ENCODE peak calls at places on chromosome X, in four cellular contexts. T is HepG2, E is SK-N-SH, Y is GM12878. C is an unnamed sample.

GRCh38 chrX:136728393-136728792 is 52.3 kb downstream of the ARHGEF6 start:
- DNase-seq in E (no peak), T (no peak), Y (no peak), C (no peak)

GRCh38 chrX:23901805-23902204 is 5.9 kb downstream of the APOO start:
- DNase-seq in Y (peak), E (peak), T (peak), C (no peak)

GRCh38 chrX:916235-916609 is 285.6 kb downstream of the SHOX start:
- DNase-seq in T (no peak), Y (no peak), E (no peak), C (no peak)

GRCh38 chrX:50071507-50071906 is 129.3 kb downstream of the AKAP4 start:
- DNase-seq in Y (no peak), E (no peak), T (no peak), C (no peak)

GRCh38 chrX:72358313-72358712 is 52.6 kb upstream of the CITED1 start:
- DNase-seq in T (no peak), Y (no peak), E (no peak), C (no peak)

GRCh38 chrX:12065251-12065650 is 73.0 kb upstream of the FRMPD4 start:
- DNase-seq in E (no peak), Y (no peak), T (no peak), C (peak)

GRCh38 chrX:69568828-69569227 is 47.1 kb upstream of the EDA start:
- DNase-seq in Y (no peak), E (no peak), T (no peak), C (no peak)

GRCh38 chrX:29652484-29652883 is 562.9 kb upstream of the MAGEB2 start:
- DNase-seq in E (no peak), Y (no peak), T (no peak), C (no peak)

GRCh38 chrX:155216940-155217450 is 735 bp downstream of the VBP1 start:
- DNase-seq in T (no peak), Y (peak), E (peak), C (no peak)

GRCh38 chrX:149648932-149649331 is 17.3 kb upstream of the TMEM185A start:
- DNase-seq in T (no peak), Y (no peak), E (no peak), C (no peak)

GRCh38 chrX:119552508-119552907 is 12.7 kb downstream of the STEEP1 start:
- DNase-seq in T (no peak), Y (no peak), E (no peak), C (no peak)

GRCh38 chrX:1472975-1473374 is 20.3 kb upstream of the ASMTL start:
- DNase-seq in E (no peak), T (no peak), Y (no peak), C (no peak)

GRCh38 chrX:74180716-74181115 is 123.3 kb upstream of the ZCCHC13 start:
- DNase-seq in Y (no peak), E (no peak), T (no peak), C (no peak)

GRCh38 chrX:31331928-31332327 is 260.1 kb upstream of the FTHL17 start:
- DNase-seq in Y (no peak), E (peak), T (no peak), C (no peak)

GRCh38 chrX:52262195-52262546 is 77.5 kb downstream of the MAGED4 start:
- DNase-seq in Y (no peak), T (no peak), E (no peak), C (no peak)

GRCh38 chrX:63128509-63128908 is 222.6 kb downstream of the SPIN4 start:
- DNase-seq in T (peak), E (peak), Y (peak), C (peak)

GRCh38 chrX:100447563-100448397 is 37.7 kb upstream of the PCDH19 start:
- DNase-seq in Y (no peak), T (no peak), E (peak), C (no peak)

GRCh38 chrX:21438792-21439191 is 64.6 kb downstream of the CNKSR2 start:
- DNase-seq in E (no peak), Y (peak), T (no peak), C (no peak)

DNA sequence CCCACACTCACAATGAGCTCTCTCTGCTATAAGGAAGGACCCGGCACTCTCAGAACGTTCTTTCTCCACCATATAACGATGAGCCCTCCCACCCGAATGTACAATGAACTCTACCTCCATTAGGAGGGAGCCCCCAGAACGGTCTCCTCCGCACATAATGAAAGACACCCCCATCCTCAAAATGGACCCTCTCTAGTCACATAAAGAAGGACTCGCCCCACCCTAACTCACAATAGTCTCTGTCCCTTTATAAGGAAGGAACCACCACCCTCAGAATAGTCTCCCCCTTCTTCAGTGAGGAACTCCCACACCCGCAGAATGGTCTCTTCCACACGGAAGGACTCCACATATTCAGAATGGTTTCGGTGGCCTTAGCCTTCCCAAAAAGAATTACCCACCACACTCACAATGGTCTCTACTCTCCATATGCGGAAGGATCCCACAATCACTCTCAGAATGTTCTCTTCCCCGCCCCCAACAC is 480 bp downstream of the SLC35A2 start:
- DNase-seq in Y (no peak), T (no peak), E (no peak), C (no peak)
- TF ChIP-seq TCF12 in Y (no peak), T (no peak), E (no peak), C (no peak)

DNA sequence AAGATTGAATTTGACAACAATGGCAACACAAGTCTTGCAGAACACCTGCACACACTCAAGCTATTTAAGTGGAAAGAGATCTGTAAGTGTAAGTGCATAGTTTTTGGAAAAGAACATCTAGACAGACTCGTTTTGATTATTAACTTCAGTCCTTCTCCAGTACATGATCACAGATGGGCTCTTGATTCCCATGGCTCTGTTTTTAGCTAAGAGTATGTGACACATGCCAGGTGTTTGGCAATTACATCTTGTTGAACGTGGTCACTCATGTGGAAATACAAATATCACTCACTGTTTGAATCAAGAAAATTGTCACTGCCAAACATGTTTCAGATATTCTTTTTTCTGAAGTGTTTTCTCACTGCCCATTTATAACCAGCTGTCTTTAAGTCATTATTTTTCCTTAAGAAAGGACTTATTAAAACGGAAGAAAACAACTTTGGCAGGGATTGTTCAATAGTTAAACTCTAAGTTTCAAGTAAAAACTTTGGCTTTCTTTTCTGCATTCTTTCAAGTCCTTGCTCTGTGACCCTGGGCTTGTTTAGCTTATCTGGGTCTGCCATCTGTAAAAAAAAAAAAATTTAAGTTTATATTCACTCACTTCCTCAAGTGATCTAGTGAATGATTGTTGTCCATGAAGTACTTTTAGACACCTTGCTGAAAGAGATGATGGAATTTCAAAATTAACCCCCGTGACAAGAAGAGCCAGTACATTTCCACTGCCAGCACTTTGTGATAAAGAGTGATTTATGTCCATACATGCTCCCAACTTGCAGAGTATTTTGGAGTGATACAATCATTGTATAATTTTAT is 125.4 kb downstream of the ATXN3L start:
- DNase-seq in T (no peak), E (no peak), Y (no peak), C (no peak)
- TF ChIP-seq TCF12 in T (no peak), E (no peak), Y (no peak), C (no peak)

GRCh38 chrX:40571600-40571999 is 9.2 kb upstream of the ATP6AP2 start:
- DNase-seq in T (no peak), Y (no peak), E (no peak), C (no peak)

GRCh38 chrX:40576291-40576690 is 4.5 kb upstream of the ATP6AP2 start:
- DNase-seq in T (no peak), E (no peak), Y (no peak), C (no peak)

GRCh38 chrX:40570346-40571093 is 10.2 kb upstream of the ATP6AP2 start:
- DNase-seq in E (no peak), T (no peak), Y (peak), C (no peak)

GRCh38 chrX:40578039-40578438 is 2.7 kb upstream of the ATP6AP2 start:
- DNase-seq in Y (no peak), T (peak), E (no peak), C (no peak)

GRCh38 chrX:40573763-40574162 is 7.0 kb upstream of the ATP6AP2 start:
- DNase-seq in T (peak), E (no peak), Y (no peak), C (peak)
- TF ChIP-seq TCF12 in T (no peak), E (no peak), Y (no peak), C (no peak)

DNA sequence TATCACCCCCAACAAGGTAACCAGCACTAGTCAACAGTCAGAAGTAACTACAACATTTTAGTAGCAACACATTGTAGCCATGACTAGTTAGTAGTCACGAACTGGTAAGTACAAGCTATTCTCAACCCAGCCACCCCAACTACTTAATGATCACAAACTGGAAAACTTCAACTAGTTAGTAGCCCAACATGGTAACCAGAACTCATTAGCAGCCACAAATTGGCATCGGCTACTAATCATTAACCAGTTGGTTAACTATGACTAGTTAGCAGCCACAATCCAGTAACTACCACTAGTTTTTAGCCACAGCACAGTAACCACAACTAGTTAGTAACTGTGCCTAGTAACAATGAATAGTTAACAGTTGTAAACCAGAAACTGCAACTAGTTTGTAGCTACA is 385.1 kb upstream of the CXorf51B start:
- DNase-seq in T (no peak), E (no peak), Y (no peak), C (no peak)
- TF ChIP-seq TCF12 in T (no peak), E (no peak), Y (no peak), C (no peak)

DNA sequence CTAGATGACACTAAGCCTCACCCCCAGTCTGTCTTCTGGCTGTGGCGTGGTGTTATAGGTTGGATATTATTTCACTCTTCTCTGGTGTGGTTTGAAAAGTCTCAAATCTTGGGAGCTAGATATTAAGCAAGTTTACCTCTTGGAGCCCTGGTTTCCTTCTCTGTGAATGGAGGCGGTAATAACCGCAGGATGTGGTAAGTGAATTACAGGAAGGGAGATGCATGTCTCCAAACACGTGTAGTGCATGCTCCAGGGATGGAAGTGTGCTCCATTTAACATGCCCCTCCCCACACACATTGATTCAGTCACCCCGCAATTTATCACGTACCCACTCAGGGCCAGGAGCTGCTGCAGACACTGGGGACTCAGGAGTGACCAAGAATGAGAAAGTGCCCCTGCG is 4.9 kb downstream of the ZNF275 start:
- DNase-seq in Y (no peak), E (no peak), T (no peak), C (no peak)
- TF ChIP-seq TCF12 in Y (no peak), E (no peak), T (no peak), C (no peak)

DNA sequence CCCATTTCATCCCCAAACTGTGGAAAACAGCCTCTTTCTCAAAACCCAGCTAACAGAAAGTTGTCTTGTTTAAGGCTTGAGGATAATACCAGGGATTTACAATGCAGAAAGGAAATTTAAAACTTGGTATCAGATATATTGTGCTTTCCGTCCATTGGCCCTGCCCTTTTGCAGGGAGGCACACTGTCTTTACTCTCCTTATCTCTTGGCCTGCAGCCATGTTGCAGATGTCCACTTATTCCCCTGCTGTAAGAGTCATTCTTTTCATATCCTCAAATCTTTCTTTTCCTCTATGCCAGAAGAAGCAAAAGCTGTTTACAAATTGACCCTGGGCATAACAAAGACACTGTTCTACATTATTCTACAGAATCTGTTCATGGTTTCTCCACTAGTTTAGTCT is 75.6 kb upstream of the DYNLT3 start:
- DNase-seq in T (no peak), E (no peak), Y (no peak), C (no peak)
- TF ChIP-seq TCF12 in T (no peak), E (no peak), Y (no peak), C (no peak)

GRCh38 chrX:15475021-15475420 is 18.1 kb downstream of the PIR start:
- DNase-seq in E (no peak), T (no peak), Y (no peak), C (no peak)

GRCh38 chrX:15475486-15475885 is 17.6 kb downstream of the PIR start:
- DNase-seq in Y (no peak), E (no peak), T (no peak), C (no peak)

GRCh38 chrX:15471016-15471415 is 22.1 kb downstream of the PIR start:
- DNase-seq in Y (peak), T (peak), E (peak), C (no peak)

GRCh38 chrX:15472523-15472922 is 20.6 kb downstream of the PIR start:
- DNase-seq in E (no peak), T (no peak), Y (no peak), C (no peak)

DNA sequence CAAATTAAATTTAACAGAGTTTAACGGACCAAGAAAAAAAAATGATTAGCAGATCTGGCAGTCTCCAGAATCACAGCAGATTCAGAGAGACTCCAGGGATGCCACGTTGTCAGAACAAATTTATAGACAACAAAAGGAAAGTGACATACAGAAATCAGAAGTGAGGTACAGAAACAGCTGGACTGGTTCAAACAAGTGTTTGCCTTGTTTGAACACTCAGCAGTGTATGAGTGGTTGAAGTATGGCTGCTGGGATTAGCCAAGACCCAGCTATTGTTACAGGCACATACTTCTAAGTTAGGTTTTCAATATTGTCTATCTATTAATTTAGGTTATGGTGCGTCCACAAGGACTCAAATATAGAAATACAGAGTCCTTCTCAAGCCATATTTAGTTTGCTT is 19.1 kb downstream of the PIR start:
- DNase-seq in E (no peak), T (no peak), Y (no peak), C (no peak)
- TF ChIP-seq TCF12 in E (no peak), T (no peak), Y (no peak), C (no peak)